ENCODE peak calls at places on chromosomes 7 and 10, in eight cellular contexts. One of them, this sample, is unnamed.

GRCh38 chr7:131501422-131501821 is 55.0 kb downstream of the PODXL start:
- DNase-seq in NB4: peak
- DNase-seq in ovary: no peak
- DNase-seq in body of pancreas: no peak
- DNase-seq in RWPE1: no peak
- DNase-seq in cardiac muscle cell: no peak
- DNase-seq in BJ: no peak
- DNase-seq in left ventricle myocardium inferior: no peak
- DNase-seq in this sample: no peak

GRCh38 chr10:61896854-61897661 is 4.4 kb upstream of the ARID5B start:
- DNase-seq in NB4: peak
- DNase-seq in ovary: peak
- DNase-seq in body of pancreas: peak
- DNase-seq in RWPE1: peak
- DNase-seq in cardiac muscle cell: peak
- DNase-seq in BJ: no peak
- DNase-seq in left ventricle myocardium inferior: peak
- DNase-seq in this sample: peak

GRCh38 chr7:104814126-104814525 is 199.9 kb upstream of the KMT2E start:
- DNase-seq in NB4: no peak
- DNase-seq in ovary: no peak
- DNase-seq in body of pancreas: no peak
- DNase-seq in RWPE1: no peak
- DNase-seq in cardiac muscle cell: no peak
- DNase-seq in BJ: no peak
- DNase-seq in left ventricle myocardium inferior: no peak
- DNase-seq in this sample: no peak

GRCh38 chr7:68770649-68771048 is 827.6 kb upstream of the AUTS2 start:
- DNase-seq in NB4: no peak
- DNase-seq in ovary: no peak
- DNase-seq in body of pancreas: peak
- DNase-seq in RWPE1: no peak
- DNase-seq in cardiac muscle cell: peak
- DNase-seq in BJ: no peak
- DNase-seq in left ventricle myocardium inferior: peak
- DNase-seq in this sample: no peak

GRCh38 chr10:76675561-76675950 is 962.1 kb downstream of the KCNMA1 start:
- DNase-seq in NB4: no peak
- DNase-seq in ovary: no peak
- DNase-seq in body of pancreas: no peak
- DNase-seq in RWPE1: no peak
- DNase-seq in cardiac muscle cell: no peak
- DNase-seq in BJ: no peak
- DNase-seq in left ventricle myocardium inferior: no peak
- DNase-seq in this sample: no peak

GRCh38 chr7:91953618-91954017 is 13.0 kb downstream of the AKAP9 start:
- DNase-seq in NB4: no peak
- DNase-seq in ovary: no peak
- DNase-seq in body of pancreas: no peak
- DNase-seq in RWPE1: peak
- DNase-seq in cardiac muscle cell: no peak
- DNase-seq in BJ: no peak
- DNase-seq in left ventricle myocardium inferior: no peak
- DNase-seq in this sample: no peak

GRCh38 chr10:13262433-13262832 is 28.3 kb upstream of the UCMA start:
- DNase-seq in NB4: no peak
- DNase-seq in ovary: no peak
- DNase-seq in body of pancreas: no peak
- DNase-seq in RWPE1: no peak
- DNase-seq in cardiac muscle cell: no peak
- DNase-seq in BJ: no peak
- DNase-seq in left ventricle myocardium inferior: no peak
- DNase-seq in this sample: no peak

GRCh38 chr7:22430457-22430856 is 69.5 kb downstream of the STEAP1B start:
- DNase-seq in NB4: no peak
- DNase-seq in ovary: no peak
- DNase-seq in body of pancreas: no peak
- DNase-seq in RWPE1: peak
- DNase-seq in cardiac muscle cell: no peak
- DNase-seq in BJ: peak
- DNase-seq in left ventricle myocardium inferior: no peak
- DNase-seq in this sample: no peak

GRCh38 chr10:49398000-49398861 is 2.3 kb upstream of the DRGX start:
- DNase-seq in NB4: peak
- DNase-seq in ovary: no peak
- DNase-seq in body of pancreas: peak
- DNase-seq in RWPE1: peak
- DNase-seq in cardiac muscle cell: peak
- DNase-seq in BJ: no peak
- DNase-seq in left ventricle myocardium inferior: peak
- DNase-seq in this sample: peak

GRCh38 chr7:159237022-159237421 is 92.4 kb upstream of the VIPR2 start:
- DNase-seq in NB4: no peak
- DNase-seq in ovary: no peak
- DNase-seq in body of pancreas: no peak
- DNase-seq in RWPE1: no peak
- DNase-seq in cardiac muscle cell: no peak
- DNase-seq in BJ: no peak
- DNase-seq in left ventricle myocardium inferior: no peak
- DNase-seq in this sample: no peak

GRCh38 chr10:128277267-128277666 is 151.0 kb upstream of the MKI67 start:
- DNase-seq in NB4: no peak
- DNase-seq in ovary: no peak
- DNase-seq in body of pancreas: no peak
- DNase-seq in RWPE1: no peak
- DNase-seq in cardiac muscle cell: no peak
- DNase-seq in BJ: no peak
- DNase-seq in left ventricle myocardium inferior: no peak
- DNase-seq in this sample: no peak

GRCh38 chr10:93028881-93029280 is 31.7 kb upstream of the CYP26C1 start:
- DNase-seq in NB4: peak
- DNase-seq in ovary: no peak
- DNase-seq in body of pancreas: no peak
- DNase-seq in RWPE1: peak
- DNase-seq in cardiac muscle cell: no peak
- DNase-seq in BJ: no peak
- DNase-seq in left ventricle myocardium inferior: no peak
- DNase-seq in this sample: no peak

DNA sequence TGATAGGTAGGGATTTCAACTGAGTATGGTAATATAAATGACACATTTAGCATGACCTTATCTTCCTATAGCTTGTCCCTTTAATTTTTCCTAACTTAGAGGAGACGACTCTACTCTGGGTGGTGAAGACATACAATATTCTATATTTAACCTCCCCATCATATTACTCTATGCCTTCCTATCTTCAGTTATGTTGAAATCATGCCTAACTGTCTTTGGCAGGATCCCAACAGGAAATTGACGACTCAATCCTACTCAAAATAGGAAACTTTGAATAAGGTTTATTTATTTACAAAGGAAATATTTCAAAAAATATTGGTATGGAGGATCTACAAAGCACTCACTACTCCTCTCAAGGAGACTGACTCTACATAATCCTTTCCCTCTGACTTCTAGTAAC is 24.1 kb upstream of the SEMA3A start:
- DNase-seq in NB4: peak
- DNase-seq in ovary: no peak
- DNase-seq in body of pancreas: no peak
- DNase-seq in RWPE1: no peak
- DNase-seq in cardiac muscle cell: no peak
- DNase-seq in BJ: no peak
- DNase-seq in left ventricle myocardium inferior: no peak
- DNase-seq in this sample: no peak
- TF ChIP-seq CTCF in NB4: no peak
- TF ChIP-seq CTCF in ovary: no peak
- TF ChIP-seq CTCF in body of pancreas: no peak
- TF ChIP-seq CTCF in RWPE1: no peak
- TF ChIP-seq CTCF in cardiac muscle cell: no peak
- TF ChIP-seq CTCF in BJ: no peak
- TF ChIP-seq CTCF in left ventricle myocardium inferior: no peak
- TF ChIP-seq CTCF in this sample: no peak

GRCh38 chr10:116764979-116765378 is 22.6 kb upstream of the HSPA12A start:
- DNase-seq in NB4: no peak
- DNase-seq in ovary: no peak
- DNase-seq in body of pancreas: no peak
- DNase-seq in RWPE1: no peak
- DNase-seq in cardiac muscle cell: no peak
- DNase-seq in BJ: no peak
- DNase-seq in left ventricle myocardium inferior: no peak
- DNase-seq in this sample: no peak
- TF ChIP-seq CTCF in NB4: no peak
- TF ChIP-seq CTCF in ovary: no peak
- TF ChIP-seq CTCF in body of pancreas: no peak
- TF ChIP-seq CTCF in RWPE1: no peak
- TF ChIP-seq CTCF in cardiac muscle cell: no peak
- TF ChIP-seq CTCF in BJ: no peak
- TF ChIP-seq CTCF in left ventricle myocardium inferior: no peak
- TF ChIP-seq CTCF in this sample: no peak

GRCh38 chr7:44072364-44073231 is 7.2 kb upstream of the PGAM2 start:
- DNase-seq in NB4: peak
- DNase-seq in ovary: peak
- DNase-seq in body of pancreas: peak
- DNase-seq in RWPE1: peak
- DNase-seq in cardiac muscle cell: peak
- DNase-seq in BJ: peak
- DNase-seq in left ventricle myocardium inferior: peak
- DNase-seq in this sample: peak
- TF ChIP-seq CTCF in NB4: peak
- TF ChIP-seq CTCF in ovary: peak
- TF ChIP-seq CTCF in body of pancreas: no peak
- TF ChIP-seq CTCF in RWPE1: peak
- TF ChIP-seq CTCF in cardiac muscle cell: peak
- TF ChIP-seq CTCF in BJ: peak
- TF ChIP-seq CTCF in left ventricle myocardium inferior: peak
- TF ChIP-seq CTCF in this sample: peak

DNA sequence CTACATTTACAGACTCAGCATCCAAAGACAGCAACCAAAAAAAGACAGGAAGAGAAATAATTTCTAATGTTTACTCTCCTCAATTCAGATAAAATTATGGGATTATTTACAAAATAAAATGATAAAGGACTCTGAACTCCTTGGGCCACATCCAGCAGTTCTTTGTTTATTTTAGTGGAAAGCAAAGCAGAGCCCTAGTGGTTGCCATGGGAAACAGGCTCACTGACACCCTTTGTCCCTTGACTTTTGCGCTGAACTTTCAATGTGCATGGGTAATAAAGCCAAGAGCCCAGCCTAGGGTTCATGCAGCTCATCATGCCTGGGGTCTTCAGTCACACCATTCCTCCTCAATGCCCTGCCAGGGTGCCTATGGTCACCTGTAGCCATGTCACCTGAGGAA is 442.6 kb upstream of the IGFBP3 start:
- DNase-seq in NB4: no peak
- DNase-seq in ovary: no peak
- DNase-seq in body of pancreas: no peak
- DNase-seq in RWPE1: no peak
- DNase-seq in cardiac muscle cell: no peak
- DNase-seq in BJ: no peak
- DNase-seq in left ventricle myocardium inferior: no peak
- DNase-seq in this sample: no peak
- TF ChIP-seq CTCF in NB4: no peak
- TF ChIP-seq CTCF in ovary: no peak
- TF ChIP-seq CTCF in body of pancreas: no peak
- TF ChIP-seq CTCF in RWPE1: no peak
- TF ChIP-seq CTCF in cardiac muscle cell: no peak
- TF ChIP-seq CTCF in BJ: no peak
- TF ChIP-seq CTCF in left ventricle myocardium inferior: peak
- TF ChIP-seq CTCF in this sample: no peak

GRCh38 chr10:106173838-106174237 is 990.7 kb downstream of the SORCS1 start:
- DNase-seq in NB4: no peak
- DNase-seq in ovary: no peak
- DNase-seq in body of pancreas: no peak
- DNase-seq in RWPE1: no peak
- DNase-seq in cardiac muscle cell: no peak
- DNase-seq in BJ: no peak
- DNase-seq in left ventricle myocardium inferior: no peak
- DNase-seq in this sample: no peak

GRCh38 chr10:106181491-106181890 is 983.0 kb downstream of the SORCS1 start:
- DNase-seq in NB4: no peak
- DNase-seq in ovary: no peak
- DNase-seq in body of pancreas: no peak
- DNase-seq in RWPE1: no peak
- DNase-seq in cardiac muscle cell: no peak
- DNase-seq in BJ: peak
- DNase-seq in left ventricle myocardium inferior: no peak
- DNase-seq in this sample: no peak

DNA sequence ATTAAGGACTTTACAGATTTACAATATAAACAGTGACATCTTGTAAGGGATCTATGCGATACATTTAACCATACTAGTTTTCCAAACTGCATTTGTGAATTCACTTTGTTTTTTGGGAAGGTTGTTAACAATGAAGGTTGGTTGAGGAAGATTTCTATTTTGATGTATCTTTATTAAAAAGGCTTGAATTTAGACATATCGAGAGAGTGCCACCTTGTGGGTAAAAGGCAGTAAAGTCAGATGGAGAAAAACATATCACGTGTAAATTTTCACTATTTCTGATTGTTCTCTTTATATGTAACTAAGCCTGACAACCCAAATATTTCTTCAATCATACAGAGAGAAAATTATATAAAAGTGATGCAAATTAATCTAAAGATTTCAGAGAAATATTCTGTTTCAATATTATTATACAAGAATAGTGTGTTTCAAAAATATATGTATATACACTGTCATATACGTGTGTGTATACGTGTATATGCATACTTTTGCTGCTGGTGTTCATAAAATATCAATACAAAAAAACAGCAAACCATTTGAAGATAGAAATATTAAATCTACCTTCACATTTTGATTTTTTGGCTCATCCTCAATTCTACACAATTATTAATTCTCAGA is 988.6 kb downstream of the SORCS1 start:
- DNase-seq in NB4: peak
- DNase-seq in ovary: no peak
- DNase-seq in body of pancreas: no peak
- DNase-seq in RWPE1: peak
- DNase-seq in cardiac muscle cell: peak
- DNase-seq in BJ: no peak
- DNase-seq in left ventricle myocardium inferior: no peak
- DNase-seq in this sample: peak
- TF ChIP-seq CTCF in NB4: peak
- TF ChIP-seq CTCF in ovary: no peak
- TF ChIP-seq CTCF in body of pancreas: peak
- TF ChIP-seq CTCF in RWPE1: peak
- TF ChIP-seq CTCF in cardiac muscle cell: peak
- TF ChIP-seq CTCF in BJ: peak
- TF ChIP-seq CTCF in left ventricle myocardium inferior: peak
- TF ChIP-seq CTCF in this sample: peak

GRCh38 chr7:108875139-108875538 is 305.5 kb downstream of the DNAJB9 start:
- DNase-seq in NB4: peak
- DNase-seq in ovary: no peak
- DNase-seq in body of pancreas: no peak
- DNase-seq in RWPE1: no peak
- DNase-seq in cardiac muscle cell: no peak
- DNase-seq in BJ: no peak
- DNase-seq in left ventricle myocardium inferior: no peak
- DNase-seq in this sample: no peak
- TF ChIP-seq CTCF in NB4: peak
- TF ChIP-seq CTCF in ovary: no peak
- TF ChIP-seq CTCF in body of pancreas: no peak
- TF ChIP-seq CTCF in RWPE1: no peak
- TF ChIP-seq CTCF in cardiac muscle cell: peak
- TF ChIP-seq CTCF in BJ: peak
- TF ChIP-seq CTCF in left ventricle myocardium inferior: no peak
- TF ChIP-seq CTCF in this sample: peak

GRCh38 chr10:34528320-34528719 is 286.8 kb downstream of the PARD3 start:
- DNase-seq in NB4: no peak
- DNase-seq in ovary: no peak
- DNase-seq in body of pancreas: no peak
- DNase-seq in RWPE1: peak
- DNase-seq in cardiac muscle cell: no peak
- DNase-seq in BJ: peak
- DNase-seq in left ventricle myocardium inferior: no peak
- DNase-seq in this sample: no peak
- TF ChIP-seq CTCF in NB4: no peak
- TF ChIP-seq CTCF in ovary: no peak
- TF ChIP-seq CTCF in body of pancreas: no peak
- TF ChIP-seq CTCF in RWPE1: no peak
- TF ChIP-seq CTCF in cardiac muscle cell: no peak
- TF ChIP-seq CTCF in BJ: no peak
- TF ChIP-seq CTCF in left ventricle myocardium inferior: no peak
- TF ChIP-seq CTCF in this sample: no peak